ENCODE peak calls at places on chromosomes 11 and 22, in five cellular contexts. E is K562, H is GM12878, L is HCT116, B is H1. T is an unnamed sample.

GRCh38 chr11:46389450-46390330 is 1.9 kb downstream of the CHRM4 start:
- DNase-seq in E (peak), H (no peak), B (peak), L (peak), T (peak)

GRCh38 chr11:8056810-8057463 is 24.1 kb upstream of the TUB start:
- DNase-seq in E (no peak), B (peak), H (no peak), L (no peak), T (no peak)

GRCh38 chr22:50041361-50042065 is 16.6 kb downstream of the TTLL8 start:
- DNase-seq in L (no peak), B (no peak), H (no peak), E (no peak), T (no peak)

GRCh38 chr11:104968856-104969776 is 742 bp upstream of the CASP4 start:
- DNase-seq in L (no peak), E (no peak), H (no peak), B (peak), T (peak)

GRCh38 chr11:68751331-68751856 is at the start of gene TESMIN:
- DNase-seq in E (peak), L (peak), H (peak), B (peak), T (peak)

GRCh38 chr11:128318856-128319474 is 268.4 kb downstream of the ETS1 start:
- DNase-seq in L (no peak), B (no peak), H (peak), E (no peak), T (no peak)

GRCh38 chr11:9601041-9601875 is 27.8 kb downstream of the WEE1 start:
- DNase-seq in B (peak), E (no peak), L (no peak), H (peak), T (no peak)

GRCh38 chr11:118889796-118890195 is 6.1 kb downstream of the CXCR5 start:
- DNase-seq in L (no peak), B (no peak), E (no peak), H (no peak), T (no peak)

GRCh38 chr11:12715941-12716340 is 41.7 kb downstream of the TEAD1 start:
- DNase-seq in H (no peak), L (no peak), E (no peak), B (no peak), T (no peak)

GRCh38 chr11:3214420-3214699 is 4.3 kb downstream of the MRGPRG start:
- DNase-seq in L (no peak), E (no peak), H (no peak), B (no peak), T (no peak)

GRCh38 chr11:83042966-83043711 is 28.6 kb downstream of the RAB30 start:
- DNase-seq in E (no peak), B (no peak), H (no peak), L (no peak), T (no peak)

GRCh38 chr11:1783725-1784529 is 20.2 kb upstream of the CTSD start:
- DNase-seq in B (no peak), H (no peak), E (no peak), L (no peak), T (no peak)

GRCh38 chr11:809287-810039 is at the start of gene RPLP2:
- DNase-seq in E (peak), L (peak), B (peak), H (peak), T (peak)

GRCh38 chr11:14908214-14908880 is 16.3 kb upstream of the CYP2R1 start:
- DNase-seq in B (no peak), L (peak), E (peak), H (no peak), T (peak)

GRCh38 chr11:47213985-47214564 is 699 bp upstream of the DDB2 start:
- DNase-seq in E (peak), H (peak), B (peak), L (peak), T (peak)

GRCh38 chr11:76623171-76623883 is 47.2 kb downstream of the LRRC32 start:
- DNase-seq in B (no peak), H (no peak), L (no peak), E (peak), T (no peak)

GRCh38 chr11:13984616-13985474 is 22.3 kb downstream of the SPON1 start:
- DNase-seq in E (no peak), L (no peak), H (no peak), B (no peak), T (no peak)

GRCh38 chr11:2657697-2658284 is 42.0 kb downstream of the KCNQ1OT1 start:
- DNase-seq in H (no peak), L (no peak), B (no peak), E (no peak), T (no peak)

GRCh38 chr22:20406686-20407408 is 12.9 kb downstream of the ZNF74 start:
- DNase-seq in L (no peak), E (no peak), B (no peak), H (no peak), T (no peak)

GRCh38 chr11:126355324-126355925 is at the start of gene ST3GAL4:
- DNase-seq in L (no peak), E (peak), H (peak), B (peak), T (peak)

GRCh38 chr11:96607890-96608558 is 218.2 kb downstream of the JRKL start:
- DNase-seq in L (no peak), B (no peak), H (no peak), E (no peak), T (no peak)

GRCh38 chr11:134734894-134735293 is 322.9 kb upstream of the B3GAT1 start:
- DNase-seq in H (no peak), L (no peak), E (no peak), B (no peak), T (no peak)

GRCh38 chr11:134734446-134734845 is 322.4 kb upstream of the B3GAT1 start:
- DNase-seq in L (no peak), E (no peak), H (no peak), B (no peak), T (no peak)

GRCh38 chr11:134730096-134730495 is 318.1 kb upstream of the B3GAT1 start:
- DNase-seq in L (no peak), E (no peak), H (no peak), B (no peak), T (no peak)

GRCh38 chr11:134730596-134731538 is 318.8 kb upstream of the B3GAT1 start:
- DNase-seq in E (no peak), H (no peak), B (no peak), L (no peak), T (no peak)

GRCh38 chr11:134731562-134731961 is 319.5 kb upstream of the B3GAT1 start:
- DNase-seq in L (no peak), B (peak), H (no peak), E (no peak), T (no peak)
- TF ChIP-seq SRF in L (no peak), B (no peak), H (no peak), E (no peak), T (no peak)

DNA sequence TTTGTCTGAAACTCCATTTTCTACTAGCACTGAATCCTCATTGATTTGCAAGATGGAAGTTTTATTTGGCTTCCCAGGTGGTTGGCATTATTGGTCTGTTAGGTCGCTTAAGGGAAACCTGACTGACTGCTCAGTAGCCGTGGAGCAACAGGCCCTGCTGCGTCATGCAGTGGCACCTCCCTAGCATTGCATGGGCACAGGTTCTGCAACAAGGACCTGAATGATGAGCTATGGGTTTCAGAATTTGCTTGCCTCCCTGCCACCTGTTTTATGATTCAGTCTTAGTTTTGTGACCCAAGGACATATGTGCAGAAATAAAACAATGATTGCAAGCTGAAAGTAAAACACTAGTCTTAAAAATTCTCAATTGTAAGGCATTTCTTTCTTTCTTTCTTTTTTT is 128.5 kb downstream of the SLC1A2 start:
- DNase-seq in B (no peak), L (no peak), E (no peak), H (no peak), T (no peak)
- TF ChIP-seq SRF in B (no peak), L (no peak), E (no peak), H (no peak), T (no peak)

GRCh38 chr11:94170953-94171352 is 42.3 kb downstream of the PANX1 start:
- DNase-seq in E (no peak), L (no peak), H (no peak), B (no peak), T (no peak)

GRCh38 chr11:94169930-94170329 is 41.3 kb downstream of the PANX1 start:
- DNase-seq in H (no peak), L (no peak), B (no peak), E (no peak), T (no peak)

GRCh38 chr11:94169516-94169915 is 40.9 kb downstream of the PANX1 start:
- DNase-seq in B (no peak), L (no peak), H (no peak), E (no peak), T (no peak)

GRCh38 chr11:94168882-94169281 is 40.2 kb downstream of the PANX1 start:
- DNase-seq in L (no peak), H (no peak), E (no peak), B (no peak), T (no peak)

GRCh38 chr11:94171693-94172440 is 43.2 kb downstream of the PANX1 start:
- DNase-seq in L (peak), E (peak), H (no peak), B (peak), T (peak)
- TF ChIP-seq SRF in L (no peak), E (no peak), H (no peak), B (no peak), T (no peak)

DNA sequence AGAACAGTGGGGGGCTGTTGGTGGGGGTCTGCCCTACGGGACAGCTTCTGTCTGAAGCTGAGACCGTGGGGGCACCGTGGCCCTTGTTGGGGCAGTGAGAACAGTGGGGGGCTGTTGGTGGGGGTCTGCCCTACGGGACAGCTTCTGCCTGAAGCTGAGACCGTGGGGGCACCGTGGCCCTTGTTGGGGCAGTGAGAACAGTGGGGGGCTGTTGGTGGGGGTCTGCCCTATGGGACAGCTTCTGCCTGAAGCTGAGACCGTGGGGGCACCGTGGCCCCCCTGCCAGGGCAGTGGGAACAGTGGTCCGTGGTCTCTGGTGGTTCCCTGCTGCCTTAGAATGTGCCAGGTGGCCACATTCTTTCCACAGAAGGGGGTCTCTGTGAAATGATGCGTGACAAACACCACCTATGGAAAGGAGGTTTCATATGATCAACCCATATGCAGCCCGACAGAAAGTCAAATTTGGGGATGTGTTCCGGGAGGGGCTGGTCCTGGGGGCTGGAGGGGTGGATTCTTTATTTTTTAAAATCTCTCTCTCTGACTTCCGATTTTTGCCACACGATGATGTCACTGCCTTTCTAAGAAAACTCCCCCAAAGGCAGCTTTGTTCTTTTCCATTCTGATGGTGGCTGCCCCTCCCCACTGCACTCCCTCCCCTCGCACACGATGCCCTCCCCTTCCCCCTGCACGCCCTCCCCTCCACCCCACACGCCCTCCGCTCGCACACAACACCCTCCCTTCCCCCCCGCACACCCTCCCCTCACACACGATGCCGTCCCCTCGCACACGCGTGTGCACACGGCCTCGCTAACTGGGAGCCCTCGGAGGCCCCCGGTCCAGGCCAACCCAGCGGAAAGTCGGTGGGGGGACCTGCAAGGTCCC is 1186.5 kb downstream of the BRD1 start:
- DNase-seq in L (no peak), B (no peak), H (no peak), E (no peak), T (no peak)
- TF ChIP-seq SRF in L (no peak), B (no peak), H (no peak), E (no peak), T (no peak)

GRCh38 chr22:22109693-22110466 is 127.3 kb upstream of the TOP3B start:
- DNase-seq in E (peak), L (no peak), B (no peak), H (no peak), T (no peak)
- TF ChIP-seq SRF in E (peak), L (no peak), B (no peak), H (no peak), T (no peak)

GRCh38 chr11:123519797-123520193 is 89.7 kb downstream of the GRAMD1B start:
- DNase-seq in B (no peak), H (no peak), L (no peak), E (no peak), T (no peak)

GRCh38 chr11:123517559-123518364 is 87.7 kb downstream of the GRAMD1B start:
- DNase-seq in B (no peak), E (no peak), H (peak), L (no peak), T (no peak)

GRCh38 chr11:123521001-123521400 is 90.9 kb downstream of the GRAMD1B start:
- DNase-seq in H (no peak), L (no peak), E (no peak), B (no peak), T (no peak)

GRCh38 chr11:123518496-123519054 is 88.5 kb downstream of the GRAMD1B start:
- DNase-seq in B (no peak), E (no peak), L (no peak), H (no peak), T (no peak)

GRCh38 chr11:123519055-123519796 is 89.2 kb downstream of the GRAMD1B start:
- DNase-seq in L (peak), B (peak), E (no peak), H (no peak), T (no peak)
- TF ChIP-seq SRF in L (no peak), B (no peak), E (no peak), H (no peak), T (no peak)

GRCh38 chr11:86066606-86067229 is 2.2 kb downstream of the PICALM start:
- DNase-seq in L (no peak), H (no peak), E (no peak), B (no peak), T (no peak)
- TF ChIP-seq SRF in L (no peak), H (no peak), E (no peak), B (no peak), T (no peak)

T was measured in HepG2.